ENCODE peak calls at places on chromosomes 16 and 17, in five cellular contexts. H is neuronal stem cell, A is H9, F is IMR-90, Z is H1. O is an unnamed sample.

GRCh38 chr16:85449885-85450245 is 163.3 kb upstream of the GSE1 start:
- DNase-seq in F (no peak), A (no peak), H (no peak), Z (no peak), O (no peak)

GRCh38 chr17:58452738-58453137 is 35.4 kb upstream of the RNF43 start:
- DNase-seq in Z (no peak), A (no peak), H (no peak), F (peak), O (peak)

GRCh38 chr16:68668266-68668665 is 23.2 kb downstream of the CDH3 start:
- DNase-seq in F (peak), H (no peak), A (no peak), Z (no peak), O (no peak)

GRCh38 chr17:46841561-46842379 is 9.6 kb upstream of the WNT9B start:
- DNase-seq in H (no peak), F (no peak), Z (no peak), A (peak), O (no peak)

GRCh38 chr17:35998018-35998545 is 3.3 kb downstream of the CCL15 start:
- DNase-seq in H (no peak), A (peak), F (no peak), Z (no peak), O (no peak)

GRCh38 chr17:38851434-38851833 is 2.1 kb downstream of the RPL23 start:
- DNase-seq in Z (no peak), H (no peak), F (no peak), A (no peak), O (no peak)

GRCh38 chr17:67639555-67639954 is 78.2 kb upstream of the NOL11 start:
- DNase-seq in A (no peak), F (no peak), H (no peak), Z (no peak), O (no peak)

GRCh38 chr16:3577302-3577752 is at the start of gene NLRC3:
- DNase-seq in A (no peak), Z (no peak), F (no peak), H (no peak), O (no peak)

GRCh38 chr17:9236286-9237052 is 215.2 kb downstream of the NTN1 start:
- DNase-seq in F (no peak), A (no peak), H (no peak), Z (no peak), O (no peak)

GRCh38 chr17:40092581-40092980 is 7.8 kb downstream of the NR1D1 start:
- DNase-seq in H (no peak), A (no peak), F (no peak), Z (no peak), O (no peak)

GRCh38 chr17:39244016-39244599 is 18.4 kb upstream of the STAC2 start:
- DNase-seq in A (no peak), F (no peak), H (no peak), Z (no peak), O (no peak)

GRCh38 chr16:70399326-70399725 is 39.6 kb downstream of the ST3GAL2 start:
- DNase-seq in H (no peak), A (no peak), Z (no peak), F (no peak), O (no peak)

GRCh38 chr17:44353656-44354331 is 8.7 kb downstream of the GRN start:
- DNase-seq in F (no peak), H (no peak), Z (no peak), A (peak), O (peak)

GRCh38 chr16:24977673-24978065 is 37.5 kb downstream of the ARHGAP17 start:
- DNase-seq in H (no peak), A (no peak), F (peak), Z (no peak), O (peak)

GRCh38 chr16:30821891-30822290 is 34.9 kb upstream of the ZNF629 start:
- DNase-seq in H (no peak), Z (no peak), A (no peak), F (no peak), O (no peak)

GRCh38 chr17:34850964-34851363 is 110.3 kb downstream of the CCT6B start:
- DNase-seq in H (no peak), F (no peak), A (no peak), Z (no peak), O (no peak)

GRCh38 chr16:24834459-24835335 is 11.1 kb upstream of the SLC5A11 start:
- DNase-seq in F (peak), A (peak), Z (no peak), H (no peak), O (peak)

GRCh38 chr17:30422171-30422570 is 43.4 kb downstream of the CPD start:
- DNase-seq in A (no peak), Z (no peak), H (no peak), F (no peak), O (no peak)

GRCh38 chr16:50842589-50842988 is 100.7 kb downstream of the CYLD start:
- DNase-seq in H (no peak), Z (no peak), F (peak), A (peak), O (peak)

GRCh38 chr17:53628011-53628410 is 194.7 kb upstream of the KIF2B start:
- DNase-seq in A (no peak), F (peak), H (no peak), Z (no peak), O (peak)

GRCh38 chr17:32258383-32259121 is 7.1 kb upstream of the RHBDL3 start:
- DNase-seq in Z (no peak), A (no peak), H (no peak), F (no peak), O (peak)

GRCh38 chr16:81684242-81684837 is 94.8 kb upstream of the PLCG2 start:
- DNase-seq in Z (no peak), A (no peak), F (no peak), H (no peak), O (no peak)

GRCh38 chr17:38861399-38861843 is 7.9 kb upstream of the RPL23 start:
- DNase-seq in A (peak), F (no peak), H (no peak), Z (no peak), O (no peak)

GRCh38 chr17:56754523-56755208 is 79.1 kb downstream of the C17orf67 start:
- DNase-seq in F (peak), A (no peak), H (no peak), Z (no peak), O (peak)

GRCh38 chr17:79065105-79065670 is 9.4 kb upstream of the ENGASE start:
- DNase-seq in H (no peak), A (peak), F (peak), Z (no peak), O (peak)

GRCh38 chr17:45382226-45382625 is 50.4 kb downstream of the ARHGAP27 start:
- DNase-seq in H (no peak), F (peak), Z (no peak), A (no peak), O (no peak)

GRCh38 chr16:19804538-19805323 is 79.9 kb downstream of the GPRC5B start:
- DNase-seq in A (peak), Z (peak), F (no peak), H (no peak), O (no peak)

GRCh38 chr16:3106205-3106928 is 6.0 kb upstream of the ZNF205 start:
- DNase-seq in H (peak), F (peak), Z (no peak), A (peak), O (peak)

GRCh38 chr17:45240905-45241314 is 19.2 kb downstream of the FMNL1 start:
- DNase-seq in Z (no peak), F (no peak), A (no peak), H (no peak), O (no peak)

GRCh38 chr16:21940570-21940969 is 12.6 kb upstream of the UQCRC2 start:
- DNase-seq in H (no peak), Z (no peak), A (no peak), F (no peak), O (no peak)

GRCh38 chr17:17540278-17540906 is 44.2 kb upstream of the RASD1 start:
- DNase-seq in F (no peak), Z (no peak), H (no peak), A (no peak), O (no peak)

GRCh38 chr16:22054847-22055590 is 37.3 kb upstream of the VWA3A start:
- DNase-seq in Z (no peak), A (no peak), F (no peak), H (no peak), O (no peak)

GRCh38 chr16:56520251-56520577 is 390 bp upstream of the BBS2 start:
- DNase-seq in F (no peak), H (no peak), A (no peak), Z (no peak), O (no peak)

GRCh38 chr17:77928519-77929179 is 29.9 kb upstream of the TNRC6C start:
- DNase-seq in A (no peak), Z (no peak), F (no peak), H (no peak), O (no peak)

GRCh38 chr16:81550412-81550768 is 105.8 kb downstream of the CMIP start:
- DNase-seq in A (no peak), F (no peak), H (no peak), Z (no peak), O (no peak)

GRCh38 chr17:74755533-74755932 is 7.1 kb downstream of the NHERF1 start:
- DNase-seq in A (no peak), Z (no peak), F (no peak), H (no peak), O (no peak)

GRCh38 chr16:17469742-17470001 is 1.1 kb downstream of the XYLT1 start:
- DNase-seq in F (no peak), A (no peak), Z (no peak), H (no peak), O (no peak)

GRCh38 chr17:30567231-30568116 is 90.3 kb downstream of the GOSR1 start:
- DNase-seq in A (no peak), Z (no peak), F (no peak), H (no peak), O (no peak)

GRCh38 chr17:13699261-13699660 is 97.5 kb upstream of the HS3ST3A1 start:
- DNase-seq in A (no peak), F (no peak), H (no peak), Z (no peak), O (no peak)

GRCh38 chr17:13702266-13702665 is 100.5 kb upstream of the HS3ST3A1 start:
- DNase-seq in Z (no peak), F (peak), A (no peak), H (no peak), O (peak)

GRCh38 chr17:13698832-13699231 is 97.1 kb upstream of the HS3ST3A1 start:
- DNase-seq in F (no peak), A (peak), H (no peak), Z (no peak), O (no peak)

GRCh38 chr17:13704333-13704732 is 102.6 kb upstream of the HS3ST3A1 start:
- DNase-seq in Z (no peak), F (peak), A (no peak), H (no peak), O (peak)
- H2AFZ ChIP-seq in Z (no peak), F (peak), A (no peak), H (no peak), O (no peak)

GRCh38 chr16:140175-140857 is 1.8 kb upstream of the NPRL3 start:
- DNase-seq in H (no peak), A (no peak), F (no peak), Z (no peak), O (no peak)

GRCh38 chr16:144797-145252 is 6.4 kb upstream of the NPRL3 start:
- DNase-seq in F (no peak), A (no peak), Z (no peak), H (no peak), O (no peak)

GRCh38 chr16:142405-142804 is 3.9 kb upstream of the NPRL3 start:
- DNase-seq in H (no peak), Z (no peak), F (no peak), A (no peak), O (no peak)

GRCh38 chr16:143047-143446 is 4.6 kb upstream of the NPRL3 start:
- DNase-seq in A (no peak), H (no peak), F (no peak), Z (no peak), O (no peak)

GRCh38 chr16:143456-143855 is 5.0 kb upstream of the NPRL3 start:
- DNase-seq in A (no peak), Z (no peak), H (no peak), F (no peak), O (no peak)
- H2BK15ac ChIP-seq in A (no peak), Z (no peak), H (peak), F (no peak), O (no peak)

GRCh38 chr17:19867654-19868395 is at the start of gene ULK2:
- DNase-seq in Z (no peak), A (peak), F (peak), H (peak), O (peak)
- H2AFZ ChIP-seq in Z (peak), A (peak), F (peak), H (peak), O (peak)

GRCh38 chr17:47949951-47950350 is 7.7 kb downstream of the PRR15L start:
- DNase-seq in A (no peak), F (no peak), H (no peak), Z (no peak), O (no peak)

GRCh38 chr17:47948706-47949196 is 7.4 kb downstream of the PNPO start:
- DNase-seq in H (no peak), Z (no peak), A (no peak), F (no peak), O (no peak)

GRCh38 chr17:47950448-47950847 is 7.2 kb downstream of the PRR15L start:
- DNase-seq in F (no peak), H (no peak), Z (no peak), A (no peak), O (no peak)

GRCh38 chr17:47946929-47947397 is 5.6 kb downstream of the PNPO start:
- DNase-seq in Z (peak), F (peak), H (peak), A (peak), O (peak)

GRCh38 chr17:47949197-47949759 is 7.9 kb downstream of the PNPO start:
- DNase-seq in A (peak), F (peak), H (peak), Z (peak), O (peak)
- H2BK15ac ChIP-seq in A (no peak), F (peak), H (no peak), Z (peak), O (peak)

DNA sequence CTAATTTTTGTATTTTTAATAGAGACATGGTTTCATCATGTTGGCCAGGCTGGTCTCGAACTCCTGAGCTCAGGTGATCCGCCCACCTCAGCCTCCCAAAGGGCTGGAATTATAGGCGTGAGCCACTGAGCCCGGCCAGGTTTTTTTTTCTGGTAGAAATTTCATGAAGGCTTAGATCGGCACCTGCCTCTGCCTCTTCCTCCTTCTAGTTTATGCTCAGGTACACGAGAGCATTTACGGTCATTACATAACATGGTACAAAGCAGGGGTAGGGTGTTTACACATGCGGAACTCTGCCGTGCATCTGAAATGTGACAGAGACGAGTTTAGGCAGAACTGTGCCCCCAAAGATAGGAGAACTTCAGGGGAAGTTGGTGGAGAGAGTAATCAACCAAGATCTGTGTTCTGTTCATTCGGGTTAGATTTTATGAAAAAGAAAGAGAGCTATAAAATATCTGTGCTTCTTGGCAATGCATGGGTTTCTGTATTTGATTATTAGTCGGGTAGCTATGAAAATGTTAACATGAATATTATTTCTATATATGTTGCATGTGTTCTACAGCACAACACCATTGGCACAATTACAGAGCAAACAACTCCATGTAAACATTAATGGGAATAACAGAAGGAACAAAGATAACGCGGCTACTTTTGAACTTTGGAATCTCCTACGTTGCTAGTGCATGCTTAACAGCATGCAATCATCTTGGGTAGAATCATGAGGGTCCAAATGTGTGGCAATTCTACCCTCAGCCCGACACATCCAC is 23.6 kb upstream of the MAP2K6 start:
- DNase-seq in H (no peak), Z (no peak), F (no peak), A (no peak), O (no peak)
- H2AFZ ChIP-seq in H (no peak), Z (no peak), F (no peak), A (no peak), O (no peak)

GRCh38 chr16:74667215-74667765 is 613 bp upstream of the RFWD3 start:
- DNase-seq in A (peak), H (peak), Z (no peak), F (peak), O (peak)
- H2BK15ac ChIP-seq in A (no peak), H (peak), Z (no peak), F (peak), O (peak)

DNA sequence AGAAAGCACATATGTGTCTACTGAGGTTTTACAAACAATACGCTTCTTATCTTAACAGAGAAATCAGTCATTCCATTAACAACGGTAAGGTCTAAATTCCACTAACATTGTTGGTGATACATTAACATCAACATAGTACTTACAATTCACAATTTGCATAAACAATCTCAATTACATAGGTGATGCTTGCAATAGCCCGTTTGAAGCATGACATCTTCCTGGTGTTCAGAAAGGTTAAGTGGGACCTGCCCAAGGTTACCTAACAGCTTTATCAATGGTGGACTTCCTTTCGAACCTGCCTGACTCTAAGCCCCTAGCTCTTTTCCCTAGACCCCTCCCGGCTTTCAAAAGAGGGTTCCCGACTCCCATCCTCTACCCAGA is 699 bp downstream of the FAM222B start:
- DNase-seq in Z (no peak), H (no peak), F (no peak), A (no peak), O (peak)
- H2AFZ ChIP-seq in Z (no peak), H (peak), F (peak), A (no peak), O (peak)

O was measured in mesenchymal stem cell.